ENCODE peak calls at places on chromosomes 11 and 22, in seven cellular contexts. One of them, this sample, is unnamed.

GRCh38 chr11:12835286-12835685 is 161.1 kb downstream of the TEAD1 start:
- DNase-seq in endodermal cell: no peak
- DNase-seq in pancreas: no peak
- DNase-seq in astrocyte of the spinal cord: no peak
- DNase-seq in foreskin fibroblast: no peak
- DNase-seq in uterus: no peak
- DNase-seq in BJ: no peak
- DNase-seq in this sample: no peak

GRCh38 chr11:110862407-110862806 is 150.2 kb upstream of the ARHGAP20 start:
- DNase-seq in endodermal cell: no peak
- DNase-seq in pancreas: no peak
- DNase-seq in astrocyte of the spinal cord: no peak
- DNase-seq in foreskin fibroblast: no peak
- DNase-seq in uterus: no peak
- DNase-seq in BJ: no peak
- DNase-seq in this sample: no peak

GRCh38 chr11:79030448-79030847 is 410.4 kb downstream of the TENM4 start:
- DNase-seq in endodermal cell: peak; percentile 35
- DNase-seq in pancreas: no peak
- DNase-seq in astrocyte of the spinal cord: no peak
- DNase-seq in foreskin fibroblast: no peak
- DNase-seq in uterus: peak; percentile 52
- DNase-seq in BJ: no peak
- DNase-seq in this sample: no peak

GRCh38 chr22:45317551-45318167 is 7.9 kb downstream of the FAM118A start:
- DNase-seq in endodermal cell: peak; percentile 76
- DNase-seq in pancreas: no peak
- DNase-seq in astrocyte of the spinal cord: peak; percentile 61
- DNase-seq in foreskin fibroblast: no peak
- DNase-seq in uterus: peak; percentile 37
- DNase-seq in BJ: no peak
- DNase-seq in this sample: peak; percentile 85

GRCh38 chr11:112388496-112388895 is 127.8 kb upstream of the PLET1 start:
- DNase-seq in endodermal cell: no peak
- DNase-seq in pancreas: no peak
- DNase-seq in astrocyte of the spinal cord: no peak
- DNase-seq in foreskin fibroblast: no peak
- DNase-seq in uterus: no peak
- DNase-seq in BJ: no peak
- DNase-seq in this sample: no peak

GRCh38 chr22:20530368-20531153 is 23.2 kb downstream of the MED15 start:
- DNase-seq in endodermal cell: no peak
- DNase-seq in pancreas: no peak
- DNase-seq in astrocyte of the spinal cord: peak; percentile 72
- DNase-seq in foreskin fibroblast: peak; percentile 85
- DNase-seq in uterus: no peak
- DNase-seq in BJ: no peak
- DNase-seq in this sample: peak; percentile 51

GRCh38 chr11:64224151-64224890 is 1.7 kb downstream of the TRPT1 start:
- DNase-seq in endodermal cell: peak; percentile 45
- DNase-seq in pancreas: no peak
- DNase-seq in astrocyte of the spinal cord: no peak
- DNase-seq in foreskin fibroblast: no peak
- DNase-seq in uterus: peak; percentile 19
- DNase-seq in BJ: no peak
- DNase-seq in this sample: no peak

GRCh38 chr22:42964994-42965699 is 49.8 kb downstream of the PACSIN2 start:
- DNase-seq in endodermal cell: peak; percentile 78
- DNase-seq in pancreas: no peak
- DNase-seq in astrocyte of the spinal cord: peak; percentile 53
- DNase-seq in foreskin fibroblast: peak; percentile 49
- DNase-seq in uterus: no peak
- DNase-seq in BJ: no peak
- DNase-seq in this sample: no peak

GRCh38 chr11:71204294-71204693 is 48.1 kb downstream of the SHANK2 start:
- DNase-seq in endodermal cell: no peak
- DNase-seq in pancreas: no peak
- DNase-seq in astrocyte of the spinal cord: no peak
- DNase-seq in foreskin fibroblast: no peak
- DNase-seq in uterus: no peak
- DNase-seq in BJ: no peak
- DNase-seq in this sample: no peak

GRCh38 chr11:119496453-119496852 is 73.5 kb upstream of the THY1 start:
- DNase-seq in endodermal cell: no peak
- DNase-seq in pancreas: no peak
- DNase-seq in astrocyte of the spinal cord: no peak
- DNase-seq in foreskin fibroblast: peak; percentile 27
- DNase-seq in uterus: no peak
- DNase-seq in BJ: no peak
- DNase-seq in this sample: peak; percentile 21

GRCh38 chr11:108228236-108228635 is 5.4 kb downstream of the ATM start:
- DNase-seq in endodermal cell: no peak
- DNase-seq in pancreas: no peak
- DNase-seq in astrocyte of the spinal cord: no peak
- DNase-seq in foreskin fibroblast: no peak
- DNase-seq in uterus: no peak
- DNase-seq in BJ: no peak
- DNase-seq in this sample: no peak

GRCh38 chr22:20652130-20652529 is 121.8 kb upstream of the SERPIND1 start:
- DNase-seq in endodermal cell: no peak
- DNase-seq in pancreas: no peak
- DNase-seq in astrocyte of the spinal cord: no peak
- DNase-seq in foreskin fibroblast: no peak
- DNase-seq in uterus: no peak
- DNase-seq in BJ: no peak
- DNase-seq in this sample: no peak

GRCh38 chr22:50576806-50577696 is 1.2 kb downstream of the CPT1B start:
- DNase-seq in endodermal cell: no peak
- DNase-seq in pancreas: no peak
- DNase-seq in astrocyte of the spinal cord: no peak
- DNase-seq in foreskin fibroblast: no peak
- DNase-seq in uterus: no peak
- DNase-seq in BJ: no peak
- DNase-seq in this sample: no peak

GRCh38 chr22:44746836-44747519 is 5.4 kb upstream of the ARHGAP8 start:
- DNase-seq in endodermal cell: peak; percentile 76
- DNase-seq in pancreas: no peak
- DNase-seq in astrocyte of the spinal cord: no peak
- DNase-seq in foreskin fibroblast: no peak
- DNase-seq in uterus: no peak
- DNase-seq in BJ: no peak
- DNase-seq in this sample: no peak

GRCh38 chr11:19441752-19442553 is 201.2 kb upstream of the E2F8 start:
- DNase-seq in endodermal cell: no peak
- DNase-seq in pancreas: peak; percentile 66
- DNase-seq in astrocyte of the spinal cord: peak; percentile 95
- DNase-seq in foreskin fibroblast: peak; percentile 91
- DNase-seq in uterus: no peak
- DNase-seq in BJ: peak; percentile 38
- DNase-seq in this sample: peak; percentile 99

GRCh38 chr11:92911478-92911877 is 58.0 kb upstream of the MTNR1B start:
- DNase-seq in endodermal cell: no peak
- DNase-seq in pancreas: no peak
- DNase-seq in astrocyte of the spinal cord: no peak
- DNase-seq in foreskin fibroblast: no peak
- DNase-seq in uterus: no peak
- DNase-seq in BJ: no peak
- DNase-seq in this sample: no peak

GRCh38 chr11:124600924-124601323 is 10.3 kb upstream of the PANX3 start:
- DNase-seq in endodermal cell: no peak
- DNase-seq in pancreas: no peak
- DNase-seq in astrocyte of the spinal cord: no peak
- DNase-seq in foreskin fibroblast: no peak
- DNase-seq in uterus: no peak
- DNase-seq in BJ: no peak
- DNase-seq in this sample: no peak

GRCh38 chr11:121451982-121452608 is at the start of gene SORL1:
- DNase-seq in endodermal cell: peak; percentile 95
- DNase-seq in pancreas: peak; percentile 55
- DNase-seq in astrocyte of the spinal cord: peak; percentile 28
- DNase-seq in foreskin fibroblast: peak; percentile 42
- DNase-seq in uterus: peak; percentile 57
- DNase-seq in BJ: no peak
- DNase-seq in this sample: peak; percentile 22

GRCh38 chr11:114166897-114167323 is 107.4 kb downstream of the ZBTB16 start:
- DNase-seq in endodermal cell: no peak
- DNase-seq in pancreas: no peak
- DNase-seq in astrocyte of the spinal cord: peak; percentile 97
- DNase-seq in foreskin fibroblast: peak; percentile 86
- DNase-seq in uterus: peak; percentile 85
- DNase-seq in BJ: peak; percentile 66
- DNase-seq in this sample: peak; percentile 94

GRCh38 chr11:614091-614582 is 1.6 kb downstream of the IRF7 start:
- DNase-seq in endodermal cell: no peak
- DNase-seq in pancreas: no peak
- DNase-seq in astrocyte of the spinal cord: no peak
- DNase-seq in foreskin fibroblast: no peak
- DNase-seq in uterus: no peak
- DNase-seq in BJ: no peak
- DNase-seq in this sample: no peak
- H3K4me3 ChIP-seq in endodermal cell: no peak overlapping the region
- H3K4me3 ChIP-seq in pancreas: no peak overlapping the region
- H3K4me3 ChIP-seq in astrocyte of the spinal cord: no peak overlapping the region
- H3K4me3 ChIP-seq in foreskin fibroblast: no peak overlapping the region
- H3K4me3 ChIP-seq in uterus: no peak overlapping the region
- H3K4me3 ChIP-seq in BJ: no peak overlapping the region
- H3K4me3 ChIP-seq in this sample: no peak overlapping the region

DNA sequence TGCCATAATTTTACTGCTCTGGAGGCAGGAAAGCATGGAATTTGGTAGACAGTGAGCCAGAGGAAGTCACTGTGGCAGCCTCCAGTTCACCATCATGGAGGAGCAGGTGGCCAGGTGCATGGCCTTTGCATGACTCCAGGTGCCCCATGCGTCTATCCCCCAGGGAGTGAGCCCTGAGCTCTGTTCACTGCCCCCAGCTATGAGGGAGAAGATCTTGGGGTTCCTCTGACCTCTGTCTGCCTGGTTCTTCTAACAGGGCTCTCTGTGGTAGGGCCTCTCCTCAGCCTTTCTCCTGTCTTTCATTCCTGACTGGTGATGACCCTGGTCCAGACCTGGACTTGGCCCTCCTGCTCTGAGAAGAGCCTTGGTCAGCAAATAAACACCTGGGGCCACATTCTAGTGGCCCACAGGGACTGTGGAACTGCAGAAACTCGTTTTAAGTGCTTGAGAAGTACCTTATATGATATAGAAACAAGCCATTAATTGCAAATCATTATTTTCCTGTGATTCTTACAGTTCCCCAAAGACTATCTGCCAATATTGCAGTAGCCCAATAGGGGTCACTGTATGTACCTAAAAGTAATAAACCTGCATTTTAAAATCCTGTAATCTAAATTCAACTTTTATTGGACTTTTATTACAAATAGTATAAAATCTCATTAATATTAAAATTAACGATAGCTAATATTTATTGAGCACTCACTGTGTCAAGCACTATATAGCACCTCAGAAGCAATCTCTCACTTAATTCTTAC is 120.0 kb upstream of the SYT13 start:
- DNase-seq in endodermal cell: no peak
- DNase-seq in pancreas: no peak
- DNase-seq in astrocyte of the spinal cord: no peak
- DNase-seq in foreskin fibroblast: no peak
- DNase-seq in uterus: no peak
- DNase-seq in BJ: no peak
- DNase-seq in this sample: peak; percentile 42
- TF ChIP-seq CTCF in endodermal cell: peak; percentile 84
- TF ChIP-seq CTCF in pancreas: no peak
- TF ChIP-seq CTCF in astrocyte of the spinal cord: peak; percentile 57
- TF ChIP-seq CTCF in foreskin fibroblast: peak; percentile 49
- TF ChIP-seq CTCF in uterus: peak; percentile 9
- TF ChIP-seq CTCF in BJ: peak; percentile 42
- TF ChIP-seq CTCF in this sample: peak; percentile 53

GRCh38 chr11:126192386-126192785 is 19.1 kb downstream of the RPUSD4 start:
- DNase-seq in endodermal cell: no peak
- DNase-seq in pancreas: no peak
- DNase-seq in astrocyte of the spinal cord: no peak
- DNase-seq in foreskin fibroblast: no peak
- DNase-seq in uterus: no peak
- DNase-seq in BJ: no peak
- DNase-seq in this sample: no peak

GRCh38 chr11:126189109-126189929 is 22.1 kb downstream of the RPUSD4 start:
- DNase-seq in endodermal cell: no peak
- DNase-seq in pancreas: no peak
- DNase-seq in astrocyte of the spinal cord: no peak
- DNase-seq in foreskin fibroblast: no peak
- DNase-seq in uterus: no peak
- DNase-seq in BJ: no peak
- DNase-seq in this sample: no peak

GRCh38 chr11:126190792-126191191 is 20.7 kb downstream of the RPUSD4 start:
- DNase-seq in endodermal cell: no peak
- DNase-seq in pancreas: no peak
- DNase-seq in astrocyte of the spinal cord: no peak
- DNase-seq in foreskin fibroblast: no peak
- DNase-seq in uterus: peak; percentile 60
- DNase-seq in BJ: no peak
- DNase-seq in this sample: no peak

GRCh38 chr11:126193038-126193478 is 18.4 kb downstream of the RPUSD4 start:
- DNase-seq in endodermal cell: no peak
- DNase-seq in pancreas: no peak
- DNase-seq in astrocyte of the spinal cord: no peak
- DNase-seq in foreskin fibroblast: no peak
- DNase-seq in uterus: no peak
- DNase-seq in BJ: no peak
- DNase-seq in this sample: no peak

DNA sequence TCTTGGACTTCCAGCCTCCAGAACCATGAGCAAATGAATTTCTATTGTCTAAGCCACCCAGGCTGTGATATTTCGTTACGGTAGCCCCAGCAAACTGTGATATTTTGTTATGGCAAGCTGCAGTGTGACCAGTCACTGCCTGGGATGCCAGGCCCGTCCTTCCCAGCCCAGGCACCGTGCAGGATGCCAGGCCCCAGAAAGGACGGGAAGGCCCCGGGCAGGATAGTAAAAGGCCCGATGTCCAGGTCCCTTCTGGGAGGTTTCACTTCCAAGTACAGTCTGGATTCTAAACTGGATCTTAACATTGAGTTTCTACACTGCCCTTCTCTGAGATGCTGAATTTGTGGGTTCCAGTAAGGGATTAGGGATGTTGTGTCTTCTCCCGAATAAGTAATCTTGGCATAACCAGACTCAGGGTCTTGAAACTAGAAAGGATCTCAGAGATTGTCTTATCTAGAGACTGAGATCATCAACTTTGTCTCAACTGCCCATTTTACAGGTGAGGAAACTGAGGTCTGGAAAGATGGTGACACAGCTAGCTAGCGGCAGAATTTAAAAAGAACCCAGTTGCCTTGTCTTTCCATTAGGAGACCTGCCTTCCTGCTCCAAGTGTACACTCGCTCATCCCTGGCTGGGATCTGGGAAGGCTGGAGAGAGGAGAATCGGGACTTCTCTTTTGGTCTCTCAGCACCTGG is 19.9 kb downstream of the RPUSD4 start:
- DNase-seq in endodermal cell: no peak
- DNase-seq in pancreas: no peak
- DNase-seq in astrocyte of the spinal cord: no peak
- DNase-seq in foreskin fibroblast: no peak
- DNase-seq in uterus: no peak
- DNase-seq in BJ: no peak
- DNase-seq in this sample: no peak
- H3K4me3 ChIP-seq in endodermal cell: no peak overlapping the region
- H3K4me3 ChIP-seq in pancreas: no peak overlapping the region
- H3K4me3 ChIP-seq in astrocyte of the spinal cord: no peak overlapping the region
- H3K4me3 ChIP-seq in foreskin fibroblast: no peak overlapping the region
- H3K4me3 ChIP-seq in uterus: no peak overlapping the region
- H3K4me3 ChIP-seq in BJ: no peak overlapping the region
- H3K4me3 ChIP-seq in this sample: no peak overlapping the region

GRCh38 chr22:23394525-23395326 is 185.4 kb downstream of the IGLL1 start:
- DNase-seq in endodermal cell: peak; percentile 39
- DNase-seq in pancreas: no peak
- DNase-seq in astrocyte of the spinal cord: no peak
- DNase-seq in foreskin fibroblast: no peak
- DNase-seq in uterus: peak; percentile 6
- DNase-seq in BJ: no peak
- DNase-seq in this sample: no peak
- TF ChIP-seq CTCF in endodermal cell: no peak
- TF ChIP-seq CTCF in pancreas: no peak
- TF ChIP-seq CTCF in astrocyte of the spinal cord: no peak
- TF ChIP-seq CTCF in foreskin fibroblast: no peak
- TF ChIP-seq CTCF in uterus: no peak
- TF ChIP-seq CTCF in BJ: no peak
- TF ChIP-seq CTCF in this sample: no peak